ENCODE peak calls at places on chromosomes 12 and 14, in six cellular contexts. Y is T-helper 2 cell, O is GM13977, G is NCI-H1092, P is H9, S is LoVo. N is an unnamed sample.

GRCh38 chr14:51552768-51553426 is 98.8 kb upstream of the FRMD6 start:
- DNase-seq in Y (no peak), O (no peak), G (peak), P (no peak), S (peak), N (no peak)

GRCh38 chr12:66197413-66198055 is 8.5 kb downstream of the IRAK3 start:
- DNase-seq in Y (no peak), O (no peak), G (no peak), P (no peak), S (no peak), N (no peak)

GRCh38 chr12:94792690-94793089 is 142.3 kb upstream of the TMCC3 start:
- DNase-seq in Y (no peak), O (no peak), G (no peak), P (no peak), S (no peak), N (peak)

GRCh38 chr14:93090826-93091583 is 24.7 kb downstream of the ITPK1 start:
- DNase-seq in Y (no peak), O (peak), G (peak), P (no peak), S (no peak), N (no peak)

GRCh38 chr12:49059385-49060232 is 985 bp downstream of the KMT2D start:
- DNase-seq in Y (no peak), O (peak), G (no peak), P (no peak), S (no peak), N (no peak)

GRCh38 chr14:97120204-97121120 is 323.3 kb downstream of the VRK1 start:
- DNase-seq in Y (no peak), O (no peak), G (no peak), P (no peak), S (no peak), N (no peak)

GRCh38 chr12:98456583-98457573 is 58.5 kb upstream of the TMPO start:
- DNase-seq in Y (no peak), O (peak), G (no peak), P (peak), S (no peak), N (peak)

GRCh38 chr14:94581127-94581999 is at the start of gene SERPINA5:
- DNase-seq in Y (no peak), O (no peak), G (no peak), P (peak), S (peak), N (peak)

GRCh38 chr12:124030510-124030909 is 57.5 kb downstream of the ZNF664 start:
- DNase-seq in Y (no peak), O (no peak), G (no peak), P (peak), S (no peak), N (peak)

N was measured in myocyte.